ENCODE peak calls at places on chromosomes 4 and X, in five cellular contexts. D, G, A, J and U are unnamed samples.
A peak's percentile ranks its signal among the peaks of the same experiment; 100 is the strongest.

GRCh38 chr4:155758500-155759371 is at the start of gene GUCY1B1:
- DNase-seq in D (peak; percentile 97), G (peak; percentile 43), A (peak; percentile 92), J (peak; percentile 90), U (peak; percentile 86)

GRCh38 chr4:18676136-18676922 is 654.8 kb upstream of the LCORL start:
- DNase-seq in D (no peak), G (no peak), A (no peak), J (no peak), U (no peak)

GRCh38 chr4:179110356-179110755 is 1668.1 kb upstream of the AGA start:
- DNase-seq in D (no peak), G (no peak), A (peak; percentile 97), J (no peak), U (no peak)

GRCh38 chrX:71999535-71999934 is 88.9 kb downstream of the NHSL2 start:
- DNase-seq in D (no peak), G (no peak), A (no peak), J (no peak), U (no peak)

GRCh38 chr4:77040265-77040664 is 35.5 kb downstream of the CCNI start:
- DNase-seq in D (no peak), G (no peak), A (peak; percentile 76), J (no peak), U (no peak)

GRCh38 chr4:5478697-5479096 is 229.7 kb downstream of the EVC2 start:
- DNase-seq in D (peak; percentile 58), G (no peak), A (no peak), J (no peak), U (no peak)

GRCh38 chr4:101277661-101278060 is 69.7 kb downstream of the PPP3CA start:
- DNase-seq in D (no peak), G (no peak), A (peak; percentile 69), J (no peak), U (no peak)

GRCh38 chrX:130902783-130903613 is at the start of gene ENOX2:
- DNase-seq in D (peak; percentile 97), G (peak; percentile 55), A (peak; percentile 96), J (peak; percentile 95), U (peak; percentile 94)

GRCh38 chr4:145954924-145955339 is 16.3 kb upstream of the ZNF827 start:
- DNase-seq in D (no peak), G (no peak), A (peak; percentile 85), J (no peak), U (no peak)

GRCh38 chrX:37504991-37505390 is 66.5 kb upstream of the LANCL3 start:
- DNase-seq in D (no peak), G (no peak), A (no peak), J (no peak), U (no peak)

GRCh38 chr4:87541521-87541920 is 12.3 kb upstream of the SPARCL1 start:
- DNase-seq in D (no peak), G (no peak), A (no peak), J (no peak), U (no peak)

GRCh38 chrX:20225488-20225833 is 41.2 kb downstream of the RPS6KA3 start:
- DNase-seq in D (no peak), G (no peak), A (no peak), J (no peak), U (no peak)

GRCh38 chrX:29617276-29617675 is 598.1 kb upstream of the MAGEB2 start:
- DNase-seq in D (no peak), G (no peak), A (peak; percentile 44), J (no peak), U (no peak)

DNA sequence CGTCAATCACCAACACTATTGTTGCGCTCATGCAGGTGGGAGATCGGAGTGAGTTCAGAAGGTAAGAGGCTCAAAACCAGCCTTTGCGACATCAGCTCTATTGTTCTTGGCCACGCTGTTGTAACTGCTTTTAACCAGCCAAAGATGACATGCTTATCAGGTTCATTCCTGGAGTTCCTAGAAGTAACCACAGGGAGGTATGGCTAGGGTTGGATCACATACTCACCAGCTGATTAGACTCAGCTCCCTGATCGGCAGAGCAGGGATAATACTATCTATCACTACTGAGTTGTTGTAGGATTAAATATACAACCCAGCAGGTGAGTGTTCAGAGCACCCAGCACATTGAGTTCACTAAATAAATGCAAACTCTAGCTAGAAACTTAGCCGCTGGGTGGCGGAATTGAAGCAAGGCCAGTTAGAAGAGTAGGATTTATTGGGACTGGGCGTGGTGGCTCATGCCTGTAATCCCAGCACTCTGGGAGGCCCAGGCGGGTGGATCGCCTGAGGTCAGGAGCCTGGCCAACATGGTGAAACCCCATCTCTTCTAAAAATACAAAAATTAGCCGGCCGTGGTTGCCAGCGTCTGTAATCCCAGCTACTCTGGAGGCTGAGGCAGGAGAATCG is 12.4 kb downstream of the SLC34A2 start:
- DNase-seq in D (no peak), G (no peak), A (no peak), J (no peak), U (peak; percentile 13)
- TF ChIP-seq CTCF in D (no peak), G (no peak), A (no peak), J (no peak), U (no peak)

GRCh38 chr4:148058160-148058859 is 326.4 kb downstream of the ARHGAP10 start:
- DNase-seq in D (no peak), G (no peak), A (no peak), J (no peak), U (no peak)

GRCh38 chr4:148055844-148056243 is 324.0 kb downstream of the ARHGAP10 start:
- DNase-seq in D (no peak), G (no peak), A (no peak), J (no peak), U (no peak)

GRCh38 chr4:148054275-148054674 is 322.4 kb downstream of the ARHGAP10 start:
- DNase-seq in D (no peak), G (no peak), A (peak; percentile 47), J (no peak), U (no peak)

GRCh38 chr4:148057425-148058020 is 325.6 kb downstream of the ARHGAP10 start:
- DNase-seq in D (no peak), G (no peak), A (no peak), J (no peak), U (no peak)

GRCh38 chr4:148056879-148057278 is 325.0 kb downstream of the ARHGAP10 start:
- DNase-seq in D (peak; percentile 90), G (no peak), A (peak; percentile 75), J (peak; percentile 59), U (peak; percentile 93)
- TF ChIP-seq CTCF in D (no peak), G (no peak), A (peak; percentile 16), J (peak; percentile 35), U (peak; percentile 75)

GRCh38 chr4:174009686-174010451 is 273.6 kb downstream of the FBXO8 start:
- DNase-seq in D (no peak), G (no peak), A (no peak), J (no peak), U (no peak)
- TF ChIP-seq CTCF in D (no peak), G (no peak), A (no peak), J (no peak), U (no peak)

GRCh38 chr4:136637071-136637777 is 895.1 kb downstream of the PCDH18 start:
- DNase-seq in D (no peak), G (no peak), A (peak; percentile 8), J (no peak), U (no peak)
- TF ChIP-seq CTCF in D (no peak), G (no peak), A (peak; percentile 50), J (peak; percentile 35), U (no peak)